ENCODE peak calls at places on chromosome 21, in four cellular contexts. C, R, P and S are unnamed samples.

GRCh38 chr21:16709866-16710550 is 802.8 kb upstream of the CXADR start:
- DNase-seq in R (no peak), C (peak), P (no peak), S (peak)

GRCh38 chr21:20999567-21000169 is 1.5 kb downstream of the NCAM2 start:
- DNase-seq in R (peak), P (peak), C (peak), S (peak)

GRCh38 chr21:34732388-34732821 is 63.6 kb downstream of the CLIC6 start:
- DNase-seq in P (no peak), R (no peak), C (no peak), S (no peak)

GRCh38 chr21:35506352-35506751 is 457.2 kb upstream of the RUNX1 start:
- DNase-seq in R (no peak), C (no peak), P (no peak), S (no peak)

GRCh38 chr21:36576441-36576840 is 96.5 kb upstream of the CLDN14 start:
- DNase-seq in P (no peak), R (no peak), C (no peak), S (no peak)

GRCh38 chr21:17441370-17441769 is 71.5 kb upstream of the CXADR start:
- DNase-seq in R (no peak), P (no peak), C (peak), S (no peak)

GRCh38 chr21:35366348-35367085 is 317.4 kb upstream of the RUNX1 start:
- DNase-seq in R (no peak), C (peak), P (no peak), S (no peak)

GRCh38 chr21:15763359-15763758 is 33.6 kb downstream of the USP25 start:
- DNase-seq in P (no peak), R (no peak), C (no peak), S (no peak)

GRCh38 chr21:39567180-39567972 is 45.4 kb upstream of the B3GALT5 start:
- DNase-seq in R (no peak), C (no peak), P (no peak), S (no peak)

GRCh38 chr21:18725653-18726052 is 322.1 kb upstream of the TMPRSS15 start:
- DNase-seq in R (peak), C (no peak), P (no peak), S (peak)

GRCh38 chr21:26550357-26550756 is 22.7 kb downstream of the CYYR1 start:
- DNase-seq in C (no peak), R (no peak), P (no peak), S (no peak)

GRCh38 chr21:20822559-20823133 is 175.6 kb upstream of the NCAM2 start:
- DNase-seq in R (no peak), C (no peak), P (no peak), S (peak)

GRCh38 chr21:35028451-35028757 is 20.7 kb downstream of the RUNX1 start:
- DNase-seq in P (no peak), C (no peak), R (no peak), S (no peak)

GRCh38 chr21:34693192-34693810 is 24.5 kb downstream of the CLIC6 start:
- DNase-seq in C (peak), R (peak), P (peak), S (peak)

GRCh38 chr21:37243961-37244360 is 23.2 kb downstream of the VPS26C start:
- DNase-seq in R (no peak), P (no peak), C (no peak), S (no peak)

GRCh38 chr21:29376556-29376955 is 77.8 kb downstream of the BACH1 start:
- DNase-seq in C (no peak), R (peak), P (peak), S (peak)

GRCh38 chr21:21018841-21019240 is 20.6 kb downstream of the NCAM2 start:
- DNase-seq in C (no peak), P (no peak), R (no peak), S (no peak)

GRCh38 chr21:16870116-16870515 is 642.7 kb upstream of the CXADR start:
- DNase-seq in P (no peak), C (peak), R (no peak), S (no peak)

GRCh38 chr21:39686636-39687035 is 58.3 kb upstream of the IGSF5 start:
- DNase-seq in C (no peak), R (no peak), P (no peak), S (no peak)

GRCh38 chr21:15408089-15408488 is 321.7 kb upstream of the USP25 start:
- DNase-seq in C (no peak), P (no peak), R (no peak), S (no peak)

GRCh38 chr21:37166733-37167132 is 93.7 kb downstream of the TTC3 start:
- DNase-seq in P (no peak), R (peak), C (no peak), S (peak)

GRCh38 chr21:14942801-14943490 is 121.9 kb downstream of the NRIP1 start:
- DNase-seq in P (no peak), C (peak), R (no peak), S (no peak)

GRCh38 chr21:36723371-36723881 is 24.5 kb downstream of the SIM2 start:
- DNase-seq in C (no peak), P (no peak), R (no peak), S (no peak)

GRCh38 chr21:15534450-15534886 is 195.3 kb upstream of the USP25 start:
- DNase-seq in P (no peak), R (no peak), C (no peak), S (no peak)

GRCh38 chr21:14630556-14631069 is 84.5 kb upstream of the SAMSN1 start:
- DNase-seq in C (no peak), R (no peak), P (no peak), S (no peak)

GRCh38 chr21:33643658-33644311 is 1.5 kb downstream of the ITSN1 start:
- DNase-seq in P (no peak), R (no peak), C (no peak), S (peak)
- H3K4ac ChIP-seq in P (no peak), R (no peak), C (peak), S (no peak)

DNA sequence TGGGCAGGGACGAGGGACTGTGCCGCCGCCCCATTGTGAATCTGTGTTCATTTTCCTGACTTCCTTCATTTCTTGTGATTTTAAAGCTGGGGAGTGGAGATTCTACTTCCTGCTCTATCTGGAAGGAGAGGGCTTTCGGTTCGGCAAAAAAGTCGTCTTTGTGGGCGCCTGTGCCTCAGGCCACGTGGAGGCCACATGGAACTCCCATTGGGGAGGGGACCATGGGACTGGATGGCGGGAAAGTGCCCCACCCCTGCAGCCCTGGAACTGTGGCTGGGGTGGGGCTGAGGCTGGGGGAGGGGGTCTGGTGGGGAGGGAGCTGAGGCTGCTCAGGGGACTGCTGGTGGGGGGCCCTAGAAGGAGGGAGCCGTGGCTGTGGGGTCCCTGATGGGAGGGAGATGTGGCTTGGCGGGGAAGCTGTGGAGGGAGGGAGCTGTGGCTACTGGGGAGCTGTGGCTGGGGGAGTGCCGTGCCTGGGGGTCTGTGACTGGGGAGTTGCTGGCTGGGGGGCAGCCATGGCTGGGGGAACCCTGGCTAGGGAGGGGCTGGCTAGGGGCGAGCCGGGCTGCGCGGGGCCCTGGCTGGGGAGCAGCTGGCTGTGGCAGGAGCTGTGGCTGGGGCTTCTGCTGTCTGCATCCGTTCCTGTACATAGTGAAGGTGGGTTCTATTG is 31.5 kb downstream of the COL18A1 start:
- DNase-seq in P (no peak), R (no peak), C (no peak), S (no peak)
- H2BK120ac ChIP-seq in P (no peak), R (no peak), C (no peak), S (no peak)

GRCh38 chr21:43872549-43873198 is 7.7 kb downstream of the AGPAT3 start:
- DNase-seq in R (no peak), P (no peak), C (no peak), S (no peak)
- H4K5ac ChIP-seq in R (no peak), P (no peak), C (no peak), S (no peak)

GRCh38 chr21:43602277-43603229 is 56.7 kb downstream of the HSF2BP start:
- DNase-seq in P (no peak), C (no peak), R (no peak), S (no peak)
- H3K4ac ChIP-seq in P (no peak), C (peak), R (no peak), S (no peak)

GRCh38 chr21:42864812-42865211 is 14.5 kb downstream of the WDR4 start:
- DNase-seq in C (no peak), R (no peak), P (no peak), S (no peak)

GRCh38 chr21:42865361-42866160 is 13.8 kb downstream of the WDR4 start:
- DNase-seq in P (no peak), R (no peak), C (no peak), S (no peak)

GRCh38 chr21:42864286-42864685 is 15.1 kb downstream of the WDR4 start:
- DNase-seq in P (no peak), R (no peak), C (no peak), S (no peak)

GRCh38 chr21:42863504-42863870 is 15.9 kb downstream of the WDR4 start:
- DNase-seq in R (no peak), P (no peak), C (no peak), S (no peak)

DNA sequence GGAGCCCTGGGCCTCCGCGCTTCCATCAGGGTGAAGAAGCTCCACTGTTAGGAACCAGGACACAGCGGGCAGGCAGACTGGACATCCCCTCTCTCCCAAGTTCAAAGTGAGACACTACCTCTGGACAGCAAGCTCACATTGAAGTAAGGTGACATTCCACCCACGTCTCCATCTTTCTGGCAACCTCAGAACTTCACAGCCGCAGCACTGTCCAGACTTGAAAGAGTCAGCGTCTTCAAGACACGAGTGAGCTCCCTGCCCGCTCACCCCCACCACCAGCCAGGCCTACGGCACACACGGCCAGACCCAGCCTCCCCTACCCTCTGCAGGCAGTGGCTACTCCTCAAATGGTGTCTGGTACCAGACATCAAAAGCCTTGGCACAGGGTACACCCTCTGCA is 11.1 kb downstream of the WDR4 start:
- DNase-seq in P (no peak), R (no peak), C (no peak), S (no peak)
- H2BK120ac ChIP-seq in P (no peak), R (no peak), C (no peak), S (no peak)

GRCh38 chr21:45942755-45943629 is 38.6 kb upstream of the COL6A1 start:
- DNase-seq in P (no peak), C (no peak), R (no peak), S (no peak)
- H4K5ac ChIP-seq in P (no peak), C (no peak), R (no peak), S (no peak)

GRCh38 chr21:41653243-41653943 is 113.5 kb downstream of the RIPK4 start:
- DNase-seq in P (no peak), C (no peak), R (no peak), S (no peak)
- H3K4ac ChIP-seq in P (no peak), C (no peak), R (no peak), S (no peak)